ENCODE peak calls at places on chromosomes 12 and 14, in seven cellular contexts. M, Y, V, L, E, Q and U are unnamed samples.

GRCh38 chr14:91220581-91221000 is 23.9 kb downstream of the GPR68 start:
- DNase-seq in Q (no peak), L (no peak), E (no peak), Y (peak), V (no peak), M (no peak), U (no peak)

GRCh38 chr12:1662761-1663439 is 28.0 kb upstream of the ADIPOR2 start:
- DNase-seq in V (peak), M (no peak), Y (no peak), L (peak), Q (no peak), E (no peak), U (no peak)

GRCh38 chr12:122395319-122395718 is 27.1 kb downstream of the CLIP1 start:
- DNase-seq in Y (peak), M (no peak), E (peak), V (peak), L (no peak), Q (no peak), U (no peak)

GRCh38 chr14:93954900-93955891 is 21.2 kb downstream of the ASB2 start:
- DNase-seq in V (no peak), Q (no peak), Y (no peak), M (peak), E (no peak), L (no peak), U (peak)

GRCh38 chr12:45273717-45274271 is 57.9 kb downstream of the ANO6 start:
- DNase-seq in V (peak), M (no peak), Q (no peak), Y (peak), L (no peak), E (peak), U (no peak)

GRCh38 chr12:93938921-93939320 is 209.5 kb upstream of the PLXNC1 start:
- DNase-seq in Y (no peak), L (no peak), E (no peak), Q (no peak), M (no peak), V (no peak), U (no peak)

GRCh38 chr14:90455100-90455571 is 58.3 kb downstream of the CALM1 start:
- DNase-seq in Q (no peak), M (no peak), V (no peak), L (no peak), E (no peak), Y (no peak), U (no peak)

GRCh38 chr14:70685480-70686197 is 43.9 kb downstream of the TTC9 start:
- DNase-seq in V (peak), E (no peak), Y (no peak), Q (no peak), L (no peak), M (no peak), U (no peak)

GRCh38 chr14:48323655-48324054 is 648.2 kb upstream of the MDGA2 start:
- DNase-seq in V (peak), L (no peak), E (peak), M (no peak), Q (no peak), Y (peak), U (no peak)

GRCh38 chr12:60689137-60689536 is 1093.3 kb downstream of the SLC16A7 start:
- DNase-seq in M (no peak), Y (no peak), V (no peak), E (no peak), L (no peak), Q (no peak), U (no peak)

GRCh38 chr12:74896186-74896585 is 313.5 kb downstream of the KCNC2 start:
- DNase-seq in V (no peak), L (no peak), Q (no peak), M (no peak), Y (no peak), E (no peak), U (no peak)

GRCh38 chr12:12723681-12724420 is 6.7 kb downstream of the CDKN1B start:
- DNase-seq in Y (no peak), V (no peak), L (peak), Q (no peak), M (no peak), E (peak), U (peak)

GRCh38 chr12:19915392-19916192 is 452.7 kb upstream of the PDE3A start:
- DNase-seq in E (peak), V (peak), M (no peak), Y (no peak), Q (no peak), L (no peak), U (no peak)

GRCh38 chr14:21090194-21090939 is 8.1 kb downstream of the ZNF219 start:
- DNase-seq in M (no peak), E (no peak), L (no peak), Q (no peak), Y (no peak), V (no peak), U (no peak)

GRCh38 chr14:88342980-88343379 is 19.9 kb upstream of the KCNK10 start:
- DNase-seq in V (no peak), Q (no peak), L (no peak), M (no peak), E (no peak), Y (no peak), U (no peak)

GRCh38 chr12:41681898-41682297 is 462.8 kb downstream of the GXYLT1 start:
- DNase-seq in E (no peak), Y (no peak), Q (no peak), L (no peak), V (no peak), M (no peak), U (no peak)

GRCh38 chr12:26699237-26699636 is 133.8 kb downstream of the ITPR2 start:
- DNase-seq in E (peak), M (no peak), Y (no peak), Q (no peak), L (no peak), V (peak), U (no peak)

GRCh38 chr12:41277019-41277770 is 89.1 kb downstream of the PDZRN4 start:
- DNase-seq in E (peak), L (no peak), Y (peak), V (peak), M (no peak), Q (no peak), U (peak)

GRCh38 chr12:2605301-2605700 is 189.5 kb upstream of the FKBP4 start:
- DNase-seq in V (no peak), M (no peak), Y (no peak), Q (no peak), E (no peak), L (no peak), U (no peak)

GRCh38 chr12:91335724-91336123 is 153.1 kb upstream of the DCN start:
- DNase-seq in L (no peak), Y (no peak), E (no peak), V (no peak), M (no peak), Q (no peak), U (no peak)

GRCh38 chr12:29744365-29744764 is 39.4 kb downstream of the TMTC1 start:
- DNase-seq in M (no peak), V (peak), Y (no peak), L (no peak), Q (no peak), E (no peak), U (no peak)

GRCh38 chr14:69363055-69363454 is 35.0 kb downstream of the ERH start:
- DNase-seq in Q (no peak), L (no peak), E (no peak), V (peak), Y (no peak), M (no peak), U (no peak)

GRCh38 chr14:68510951-68511726 is 281.7 kb downstream of the ZFP36L1 start:
- DNase-seq in E (no peak), Q (no peak), Y (no peak), M (no peak), V (no peak), L (no peak), U (no peak)

GRCh38 chr12:104458645-104459555 is 2.2 kb downstream of the CHST11 start:
- DNase-seq in V (peak), Y (peak), Q (no peak), M (no peak), E (peak), L (no peak), U (peak)

GRCh38 chr14:67260114-67260513 is 18.9 kb downstream of the PALS1 start:
- DNase-seq in M (no peak), Y (no peak), E (no peak), V (no peak), L (no peak), Q (no peak), U (no peak)

GRCh38 chr12:31582155-31582554 is 8.8 kb downstream of the DENND5B start:
- DNase-seq in E (peak), M (no peak), V (no peak), Q (no peak), L (no peak), Y (peak), U (no peak)

GRCh38 chr12:84507914-84508313 is 404.7 kb downstream of the SLC6A15 start:
- DNase-seq in M (no peak), Y (no peak), E (no peak), V (peak), L (no peak), Q (no peak), U (no peak)

GRCh38 chr12:129186952-129187351 is 333.7 kb downstream of the GLT1D1 start:
- DNase-seq in E (no peak), L (no peak), V (no peak), Q (no peak), Y (no peak), M (no peak), U (no peak)
- TF ChIP-seq CTCF in E (no peak), L (no peak), V (no peak), Q (peak), Y (no peak), M (no peak), U (no peak)

DNA sequence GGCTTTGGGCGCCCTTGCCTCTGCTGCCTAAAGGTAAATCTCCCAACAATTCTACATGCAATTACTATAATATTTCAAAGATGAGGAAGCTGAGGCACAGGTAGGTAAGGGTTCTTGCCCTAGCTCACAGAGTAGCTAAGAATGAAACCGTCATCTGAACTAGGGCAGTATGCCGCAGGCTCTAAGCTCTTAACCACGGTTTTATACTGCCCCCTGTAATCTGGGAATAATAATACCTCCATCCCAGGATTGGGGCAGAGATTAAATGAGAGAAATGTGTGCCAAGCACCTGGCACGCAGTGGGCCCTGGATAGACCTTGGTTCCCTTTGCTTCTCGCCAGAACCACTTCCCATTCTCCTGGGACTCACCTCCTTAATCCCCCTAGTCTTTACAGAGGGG is 1.5 kb upstream of the HRK start:
- DNase-seq in E (peak), L (no peak), Q (no peak), V (peak), M (no peak), Y (no peak), U (peak)
- TF ChIP-seq CTCF in E (no peak), L (no peak), Q (peak), V (peak), M (no peak), Y (no peak), U (peak)

GRCh38 chr14:85530626-85531025 is 682 bp downstream of the FLRT2 start:
- DNase-seq in M (no peak), Q (no peak), E (no peak), Y (peak), V (no peak), L (no peak), U (no peak)

GRCh38 chr14:85532570-85532969 is 2.6 kb downstream of the FLRT2 start:
- DNase-seq in L (no peak), Y (no peak), E (no peak), V (no peak), Q (no peak), M (no peak), U (no peak)

GRCh38 chr14:85531141-85531593 is 1.2 kb downstream of the FLRT2 start:
- DNase-seq in L (peak), Y (peak), V (peak), E (peak), Q (no peak), M (no peak), U (no peak)

GRCh38 chr14:85532981-85533820 is 3.3 kb downstream of the FLRT2 start:
- DNase-seq in Y (peak), E (peak), L (peak), M (no peak), Q (no peak), V (peak), U (no peak)

GRCh38 chr14:85531594-85532391 is 1.8 kb downstream of the FLRT2 start:
- DNase-seq in Y (peak), V (peak), L (peak), E (peak), M (no peak), Q (no peak), U (no peak)
- TF ChIP-seq CTCF in Y (peak), V (peak), L (no peak), E (peak), M (no peak), Q (no peak), U (no peak)

GRCh38 chr12:59077153-59077930 is 157.0 kb upstream of the LRIG3 start:
- DNase-seq in M (no peak), E (peak), L (peak), V (no peak), Y (peak), Q (no peak), U (no peak)

GRCh38 chr12:59075141-59075540 is 154.8 kb upstream of the LRIG3 start:
- DNase-seq in Y (no peak), Q (no peak), E (no peak), M (no peak), V (no peak), L (no peak), U (no peak)

GRCh38 chr12:59078027-59078426 is 157.7 kb upstream of the LRIG3 start:
- DNase-seq in V (no peak), M (no peak), Y (no peak), L (no peak), E (no peak), Q (no peak), U (no peak)

GRCh38 chr12:59076611-59077010 is 156.3 kb upstream of the LRIG3 start:
- DNase-seq in V (no peak), M (no peak), L (no peak), E (no peak), Q (no peak), Y (no peak), U (no peak)

DNA sequence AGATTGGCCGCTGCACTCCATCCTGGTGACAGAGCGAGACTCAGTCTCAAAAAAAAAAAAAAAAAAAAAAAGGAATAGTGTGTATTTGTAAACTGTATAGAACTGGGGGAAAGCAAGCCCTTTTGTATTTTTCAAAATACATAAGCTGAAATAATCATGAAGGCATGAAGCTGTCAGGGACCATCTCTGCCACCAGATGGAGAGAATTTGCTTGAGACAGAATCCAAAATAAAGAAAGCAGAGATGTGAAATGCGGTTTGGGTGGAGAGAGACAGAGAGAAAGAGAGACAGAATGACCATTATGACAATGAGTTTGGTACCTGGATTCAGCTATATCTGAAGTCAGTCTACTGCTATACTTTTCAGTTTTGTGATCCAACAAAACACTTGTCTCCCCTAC is 155.7 kb upstream of the LRIG3 start:
- DNase-seq in L (no peak), M (no peak), Y (no peak), Q (no peak), V (no peak), E (no peak), U (no peak)
- TF ChIP-seq CTCF in L (no peak), M (no peak), Y (no peak), Q (no peak), V (peak), E (no peak), U (no peak)

GRCh38 chr12:102833687-102834435 is 83.2 kb downstream of the PAH start:
- DNase-seq in L (no peak), V (no peak), Q (no peak), Y (peak), M (no peak), E (peak), U (no peak)
- TF ChIP-seq CTCF in L (no peak), V (no peak), Q (no peak), Y (no peak), M (no peak), E (no peak), U (no peak)

GRCh38 chr14:28612414-28612813 is 154.2 kb upstream of the FOXG1 start:
- DNase-seq in E (no peak), Q (no peak), M (no peak), L (no peak), Y (no peak), V (no peak), U (no peak)

GRCh38 chr14:28613526-28613925 is 153.1 kb upstream of the FOXG1 start:
- DNase-seq in L (no peak), V (no peak), M (no peak), Y (no peak), E (no peak), Q (no peak), U (no peak)

GRCh38 chr14:28603606-28604005 is 163.0 kb upstream of the FOXG1 start:
- DNase-seq in V (peak), E (peak), L (no peak), Q (no peak), Y (peak), M (no peak), U (no peak)

GRCh38 chr14:28608438-28608837 is 158.1 kb upstream of the FOXG1 start:
- DNase-seq in Q (no peak), M (no peak), V (peak), Y (no peak), L (no peak), E (no peak), U (no peak)

DNA sequence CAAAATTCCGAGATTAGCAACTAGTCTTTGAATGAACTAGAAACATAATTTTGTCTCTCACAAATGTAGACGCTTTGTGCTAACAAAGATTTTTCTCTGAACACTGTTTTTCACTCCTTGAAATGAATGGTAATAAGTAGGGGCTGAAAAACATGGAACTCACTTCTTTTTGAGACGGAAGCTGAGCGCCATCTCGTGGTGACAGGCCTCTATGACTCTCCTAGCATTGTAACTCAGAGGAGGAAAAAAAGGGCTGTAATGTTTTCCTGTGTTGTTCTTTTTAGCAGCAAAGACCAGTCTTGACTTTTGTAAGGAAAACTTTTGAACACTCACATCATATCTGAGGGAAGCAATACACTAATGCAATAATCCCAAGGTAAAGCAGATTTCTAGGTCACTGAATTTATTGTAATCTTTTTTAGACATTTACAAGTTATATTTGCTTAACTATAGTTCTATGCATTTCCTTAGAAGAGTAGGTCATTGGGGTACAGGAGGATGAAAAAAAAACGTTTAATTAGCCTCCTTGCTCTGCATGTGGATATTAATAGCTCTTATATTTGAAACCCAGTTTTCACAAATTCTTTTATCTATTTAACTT is 157.3 kb upstream of the FOXG1 start:
- DNase-seq in E (peak), V (peak), Q (no peak), M (no peak), L (peak), Y (peak), U (peak)
- TF ChIP-seq CTCF in E (peak), V (peak), Q (peak), M (no peak), L (no peak), Y (peak), U (peak)

GRCh38 chr14:102063092-102063807 is 23.6 kb downstream of the HSP90AA1 start:
- DNase-seq in E (peak), Q (peak), L (peak), V (peak), M (peak), Y (peak), U (peak)
- TF ChIP-seq CTCF in E (peak), Q (peak), L (no peak), V (peak), M (peak), Y (peak), U (peak)

GRCh38 chr12:111488271-111488670 is 82.5 kb downstream of the SH2B3 start:
- DNase-seq in E (no peak), Y (no peak), L (no peak), Q (no peak), V (peak), M (no peak), U (no peak)

DNA sequence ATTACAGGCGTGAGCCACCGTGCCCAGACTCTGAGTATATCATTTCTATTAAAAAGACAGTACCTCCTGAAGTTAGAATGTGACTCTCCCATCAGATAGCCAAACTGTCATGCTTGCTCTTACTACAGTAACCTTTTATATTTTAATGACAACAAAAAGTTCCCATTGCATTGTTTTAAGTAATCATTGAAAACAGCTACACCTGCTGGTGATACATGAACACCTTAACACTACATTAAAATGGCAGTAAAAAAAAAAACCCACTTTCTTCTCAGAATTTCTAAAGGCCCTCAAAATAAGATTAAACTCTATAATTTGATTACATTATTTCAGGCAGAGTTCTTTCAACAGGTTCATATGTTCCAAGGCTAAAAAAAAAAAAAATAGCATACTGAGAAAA is 76.7 kb downstream of the SH2B3 start:
- DNase-seq in Q (no peak), E (no peak), Y (peak), L (no peak), V (no peak), M (no peak), U (no peak)
- TF ChIP-seq CTCF in Q (peak), E (peak), Y (peak), L (no peak), V (peak), M (peak), U (peak)

GRCh38 chr12:5258498-5258897 is 173.4 kb upstream of the NTF3 start:
- DNase-seq in L (no peak), V (peak), Q (no peak), M (no peak), E (no peak), Y (no peak), U (no peak)

GRCh38 chr12:5257763-5258475 is 174.0 kb upstream of the NTF3 start:
- DNase-seq in M (no peak), V (no peak), E (no peak), L (no peak), Q (no peak), Y (no peak), U (no peak)

GRCh38 chr12:5260086-5260485 is 171.8 kb upstream of the NTF3 start:
- DNase-seq in Y (no peak), E (no peak), Q (no peak), L (no peak), V (no peak), M (no peak), U (no peak)

GRCh38 chr12:5259523-5259922 is 172.4 kb upstream of the NTF3 start:
- DNase-seq in E (no peak), Q (no peak), Y (peak), L (no peak), M (no peak), V (no peak), U (no peak)

GRCh38 chr12:5258966-5259365 is 172.9 kb upstream of the NTF3 start:
- DNase-seq in Q (no peak), E (no peak), V (no peak), M (no peak), Y (no peak), L (no peak), U (no peak)
- TF ChIP-seq CTCF in Q (no peak), E (no peak), V (no peak), M (no peak), Y (no peak), L (no peak), U (no peak)

GRCh38 chr14:36313898-36314297 is 6.5 kb downstream of the MBIP start:
- DNase-seq in Q (no peak), Y (no peak), M (no peak), E (no peak), V (no peak), L (no peak), U (no peak)
- TF ChIP-seq CTCF in Q (no peak), Y (no peak), M (no peak), E (peak), V (peak), L (no peak), U (no peak)